ENCODE peak calls at places on chromosome 9, in ten cellular contexts. E is fibroblast of the aortic adventitia, X is uterus, Q is AG04449, Z is B cell, R is MCF 10A, B is left ventricle myocardium inferior, T is Peyer's patch, V is H1, O is K562. N is an unnamed sample.
A peak's percentile ranks its signal among the peaks of the same experiment; 100 is the strongest.

GRCh38 chr9:129697111-129697955 is 31.9 kb downstream of the PRRX2 start:
- DNase-seq in E (peak; percentile 92), X (peak; percentile 64), Q (no peak), Z (no peak), R (peak; percentile 55), B (peak; percentile 41), T (no peak), V (no peak), O (peak; percentile 53), N (peak; percentile 72)

GRCh38 chr9:9615086-9615485 is 997.7 kb downstream of the PTPRD start:
- DNase-seq in E (no peak), X (no peak), Q (no peak), Z (no peak), R (no peak), B (no peak), T (peak; percentile 37), V (no peak), O (no peak), N (no peak)

GRCh38 chr9:92790542-92791527 is 26.2 kb upstream of the BICD2 start:
- DNase-seq in E (peak; percentile 86), X (peak; percentile 81), Q (peak; percentile 16), Z (peak; percentile 80), R (peak; percentile 81), B (peak; percentile 75), T (peak; percentile 80), V (no peak), O (peak; percentile 63), N (peak; percentile 81)

GRCh38 chr9:130212543-130213297 is 40.5 kb downstream of the NCS1 start:
- DNase-seq in E (no peak), X (no peak), Q (no peak), Z (no peak), R (peak; percentile 27), B (no peak), T (no peak), V (no peak), O (no peak), N (no peak)

GRCh38 chr9:92947268-92948031 is at the start of gene FGD3:
- DNase-seq in E (no peak), X (no peak), Q (no peak), Z (no peak), R (no peak), B (no peak), T (no peak), V (no peak), O (no peak), N (peak; percentile 72)

GRCh38 chr9:98576354-98576753 is 132.4 kb downstream of the GABBR2 start:
- DNase-seq in E (no peak), X (no peak), Q (no peak), Z (peak; percentile 14), R (no peak), B (no peak), T (no peak), V (no peak), O (peak; percentile 75), N (no peak)

GRCh38 chr9:88184986-88185385 is 46.7 kb upstream of the SPATA31C2 start:
- DNase-seq in E (no peak), X (no peak), Q (no peak), Z (no peak), R (no peak), B (no peak), T (no peak), V (no peak), O (no peak), N (no peak)

GRCh38 chr9:115946530-115946929 is 207.1 kb upstream of the PAPPA start:
- DNase-seq in E (no peak), X (no peak), Q (no peak), Z (no peak), R (peak; percentile 28), B (no peak), T (no peak), V (no peak), O (no peak), N (no peak)

GRCh38 chr9:805151-805550 is 36.3 kb upstream of the DMRT1 start:
- DNase-seq in E (no peak), X (no peak), Q (no peak), Z (no peak), R (no peak), B (no peak), T (no peak), V (no peak), O (no peak), N (no peak)

GRCh38 chr9:129221233-129221632 is 43.2 kb upstream of the IER5L start:
- DNase-seq in E (no peak), X (no peak), Q (no peak), Z (no peak), R (no peak), B (no peak), T (no peak), V (no peak), O (no peak), N (no peak)

GRCh38 chr9:121926417-121926816 is 166.7 kb downstream of the TTLL11 start:
- DNase-seq in E (no peak), X (no peak), Q (no peak), Z (no peak), R (no peak), B (no peak), T (no peak), V (no peak), O (no peak), N (no peak)
- TF ChIP-seq CTCF in E (no peak), X (no peak), Q (no peak), Z (no peak), R (no peak), B (no peak), T (no peak), V (no peak), O (no peak), N (no peak)

GRCh38 chr9:85009251-85009650 is 339.7 kb downstream of the NTRK2 start:
- DNase-seq in E (no peak), X (no peak), Q (no peak), Z (no peak), R (no peak), B (no peak), T (no peak), V (no peak), O (no peak), N (no peak)
- TF ChIP-seq CTCF in E (no peak), X (no peak), Q (no peak), Z (no peak), R (no peak), B (no peak), T (no peak), V (no peak), O (no peak), N (no peak)

GRCh38 chr9:2229109-2229733 is 214.1 kb downstream of the SMARCA2 start:
- DNase-seq in E (no peak), X (no peak), Q (no peak), Z (no peak), R (no peak), B (no peak), T (no peak), V (no peak), O (no peak), N (no peak)

GRCh38 chr9:2231831-2232230 is 216.7 kb downstream of the SMARCA2 start:
- DNase-seq in E (peak; percentile 92), X (peak; percentile 57), Q (no peak), Z (no peak), R (peak; percentile 44), B (no peak), T (no peak), V (no peak), O (no peak), N (no peak)

GRCh38 chr9:2228132-2228531 is 213.0 kb downstream of the SMARCA2 start:
- DNase-seq in E (no peak), X (no peak), Q (no peak), Z (no peak), R (peak; percentile 34), B (no peak), T (no peak), V (peak; percentile 44), O (peak; percentile 11), N (peak; percentile 17)

GRCh38 chr9:2228641-2229040 is 213.5 kb downstream of the SMARCA2 start:
- DNase-seq in E (no peak), X (no peak), Q (no peak), Z (no peak), R (no peak), B (no peak), T (no peak), V (no peak), O (no peak), N (no peak)

GRCh38 chr9:2230362-2230761 is 215.2 kb downstream of the SMARCA2 start:
- DNase-seq in E (no peak), X (no peak), Q (no peak), Z (no peak), R (peak; percentile 25), B (no peak), T (no peak), V (no peak), O (no peak), N (no peak)
- TF ChIP-seq CTCF in E (no peak), X (no peak), Q (no peak), Z (no peak), R (no peak), B (no peak), T (no peak), V (no peak), O (no peak), N (no peak)

GRCh38 chr9:137275937-137276756 is 1.4 kb upstream of the TOR4A start:
- DNase-seq in E (no peak), X (no peak), Q (no peak), Z (no peak), R (no peak), B (no peak), T (no peak), V (no peak), O (no peak), N (no peak)

GRCh38 chr9:137278061-137278912 is 761 bp downstream of the TOR4A start:
- DNase-seq in E (no peak), X (no peak), Q (no peak), Z (no peak), R (no peak), B (no peak), T (peak; percentile 67), V (no peak), O (peak; percentile 64), N (no peak)

GRCh38 chr9:137278913-137279711 is 1.6 kb downstream of the TOR4A start:
- DNase-seq in E (no peak), X (no peak), Q (no peak), Z (no peak), R (no peak), B (no peak), T (no peak), V (no peak), O (no peak), N (no peak)

GRCh38 chr9:137276757-137277328 is 683 bp upstream of the TOR4A start:
- DNase-seq in E (peak; percentile 74), X (peak; percentile 83), Q (no peak), Z (no peak), R (peak; percentile 81), B (peak; percentile 89), T (peak; percentile 69), V (no peak), O (peak; percentile 80), N (no peak)

DNA sequence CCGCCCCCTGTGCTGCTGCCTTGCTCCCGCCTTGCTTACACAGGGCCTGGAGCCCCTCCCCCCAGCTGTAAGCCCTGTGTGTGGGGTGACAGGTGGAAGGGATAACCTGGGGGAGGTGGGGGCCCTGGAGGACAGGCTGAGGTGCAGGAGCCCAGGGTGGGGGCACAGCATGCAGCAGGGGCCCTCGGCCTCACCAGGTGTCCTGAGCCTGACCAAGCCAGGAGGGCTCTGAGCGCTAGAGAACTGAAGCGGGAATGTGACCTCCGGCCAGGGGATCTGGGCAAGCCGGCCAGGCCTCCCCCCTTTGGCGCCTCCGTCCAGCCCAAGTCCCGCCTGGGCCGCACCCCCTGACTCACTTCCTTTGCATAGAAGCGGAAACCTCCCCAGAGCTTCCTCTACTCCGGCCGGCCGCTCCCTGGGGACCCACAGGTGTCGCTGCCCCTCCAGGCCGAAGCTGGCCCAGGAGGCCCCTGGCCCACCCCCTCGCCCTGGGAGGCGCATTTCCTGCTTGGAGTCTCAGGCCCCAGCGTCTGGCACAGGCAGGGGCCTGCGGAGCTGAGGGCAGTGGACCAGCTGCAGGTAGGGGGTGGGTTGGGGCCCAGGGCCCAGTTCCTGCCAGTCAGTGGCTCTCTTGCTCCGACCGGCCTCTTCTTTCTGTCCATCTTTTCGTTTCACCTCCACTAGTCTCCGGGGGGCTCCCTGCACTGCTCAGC is at the start of gene TOR4A:
- DNase-seq in E (peak; percentile 84), X (peak; percentile 80), Q (peak; percentile 26), Z (peak; percentile 75), R (peak; percentile 93), B (peak; percentile 88), T (peak; percentile 90), V (no peak), O (peak; percentile 90), N (peak; percentile 64)
- TF ChIP-seq CTCF in E (peak; percentile 9), X (peak; percentile 8), Q (no peak), Z (no peak), R (no peak), B (peak; percentile 24), T (peak; percentile 7), V (no peak), O (peak; percentile 74), N (no peak)

N was measured in nephron progenitor cell.